ENCODE peak calls at places on chromosomes 16 and 17, in six cellular contexts. M is suprapubic skin, Z is body of pancreas, U is stomach, Y is uterus, P is A549. K is an unnamed sample.

GRCh38 chr17:80724723-80725388 is 180.2 kb downstream of the RPTOR start:
- DNase-seq in Z (no peak), Y (no peak), U (no peak), P (peak; percentile 31), M (no peak), K (peak; percentile 78)

GRCh38 chr17:49729074-49729473 is 21.3 kb upstream of the SLC35B1 start:
- DNase-seq in M (no peak), Y (no peak), U (no peak), Z (no peak), P (no peak), K (no peak)

GRCh38 chr16:79100456-79100855 is 500.1 kb downstream of the MAF start:
- DNase-seq in U (no peak), Z (no peak), Y (no peak), M (no peak), P (no peak), K (no peak)

GRCh38 chr17:33506889-33507650 is 214.0 kb upstream of the ASIC2 start:
- DNase-seq in U (no peak), Y (peak; percentile 55), P (no peak), M (no peak), Z (no peak), K (no peak)

GRCh38 chr17:42191209-42191608 is 3.1 kb downstream of the GHDC start:
- DNase-seq in M (no peak), Y (no peak), Z (no peak), P (no peak), U (no peak), K (no peak)

GRCh38 chr16:73232555-73233422 is 184.9 kb upstream of the ZFHX3 start:
- DNase-seq in Z (peak; percentile 61), M (no peak), P (peak; percentile 56), U (no peak), Y (peak; percentile 78), K (no peak)

GRCh38 chr16:85221810-85222150 is 109.5 kb upstream of the CIBAR2 start:
- DNase-seq in P (no peak), Z (no peak), Y (no peak), M (no peak), U (no peak), K (no peak)

GRCh38 chr16:86901483-86901882 is 323.1 kb downstream of the FOXL1 start:
- DNase-seq in Y (no peak), Z (peak; percentile 16), U (no peak), P (peak; percentile 28), M (no peak), K (peak; percentile 68)

GRCh38 chr16:24996731-24997130 is 18.4 kb downstream of the ARHGAP17 start:
- DNase-seq in Z (no peak), Y (no peak), U (no peak), P (no peak), M (no peak), K (no peak)

GRCh38 chr16:86391987-86392386 is 118.3 kb upstream of the FOXF1 start:
- DNase-seq in Y (no peak), M (no peak), P (no peak), Z (no peak), U (no peak), K (no peak)

GRCh38 chr16:4385789-4386451 is 14.3 kb downstream of the VASN start:
- DNase-seq in P (no peak), Z (no peak), M (peak; percentile 63), U (no peak), Y (no peak), K (no peak)
- TF ChIP-seq POLR2A in P (no peak), Z (no peak), M (no peak), U (no peak), Y (no peak), K (no peak)

GRCh38 chr16:81739503-81739902 is 39.6 kb upstream of the PLCG2 start:
- DNase-seq in P (no peak), M (no peak), Y (no peak), Z (no peak), U (no peak), K (no peak)

GRCh38 chr16:81737885-81738536 is 41.1 kb upstream of the PLCG2 start:
- DNase-seq in U (peak; percentile 92), M (peak; percentile 87), Z (peak; percentile 95), Y (peak; percentile 74), P (peak; percentile 87), K (peak; percentile 76)

GRCh38 chr16:81734632-81735434 is 44.3 kb upstream of the PLCG2 start:
- DNase-seq in M (no peak), Z (no peak), U (no peak), Y (no peak), P (no peak), K (no peak)

GRCh38 chr16:81740163-81740562 is 38.9 kb upstream of the PLCG2 start:
- DNase-seq in Y (no peak), M (no peak), U (no peak), Z (no peak), P (no peak), K (no peak)

GRCh38 chr16:81738831-81739496 is 40.1 kb upstream of the PLCG2 start:
- DNase-seq in Y (no peak), P (no peak), Z (no peak), M (no peak), U (peak; percentile 44), K (no peak)
- TF ChIP-seq POLR2A in Y (no peak), P (no peak), Z (no peak), M (no peak), U (no peak), K (no peak)

GRCh38 chr16:30382398-30383015 is at the start of gene SEPTIN1:
- DNase-seq in P (no peak), M (no peak), Z (no peak), U (no peak), Y (no peak), K (no peak)

GRCh38 chr16:30380072-30380471 is 2.3 kb downstream of the SEPTIN1 start:
- DNase-seq in U (no peak), P (no peak), Z (no peak), M (no peak), Y (no peak), K (no peak)

GRCh38 chr16:30379165-30379783 is 3.1 kb downstream of the SEPTIN1 start:
- DNase-seq in Z (no peak), U (no peak), M (no peak), Y (no peak), P (no peak), K (no peak)

GRCh38 chr16:30380801-30381208 is 1.6 kb downstream of the SEPTIN1 start:
- DNase-seq in M (no peak), Z (no peak), P (no peak), U (no peak), Y (no peak), K (no peak)

GRCh38 chr16:30381351-30382041 is 865 bp downstream of the SEPTIN1 start:
- DNase-seq in Z (no peak), Y (no peak), M (no peak), P (no peak), U (no peak), K (no peak)
- TF ChIP-seq POLR2A in Z (no peak), Y (no peak), M (no peak), P (no peak), U (no peak), K (no peak)

DNA sequence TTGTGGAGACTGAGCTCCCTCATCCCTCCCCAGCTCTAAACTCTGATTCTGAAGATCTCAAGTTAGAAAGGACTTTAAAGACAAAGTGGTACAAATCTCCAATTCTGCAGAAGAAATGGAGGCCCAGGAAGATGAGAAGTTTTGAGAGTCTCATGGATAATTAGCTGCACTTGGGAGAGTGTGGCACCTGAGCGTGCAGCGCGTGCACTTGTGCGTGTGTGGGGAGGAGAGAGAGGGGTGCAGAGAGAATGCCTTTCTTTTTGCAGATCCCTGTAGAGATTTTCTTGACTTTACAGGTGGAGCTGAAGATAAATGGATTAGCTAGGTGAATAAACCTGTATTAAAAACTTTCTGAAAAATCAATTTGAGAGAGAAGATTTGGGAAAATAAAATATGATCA is 14.8 kb upstream of the AKTIP start:
- DNase-seq in P (no peak), Y (no peak), Z (no peak), M (peak; percentile 8), U (no peak), K (no peak)
- TF ChIP-seq POLR2A in P (no peak), Y (no peak), Z (no peak), M (no peak), U (no peak), K (no peak)

DNA sequence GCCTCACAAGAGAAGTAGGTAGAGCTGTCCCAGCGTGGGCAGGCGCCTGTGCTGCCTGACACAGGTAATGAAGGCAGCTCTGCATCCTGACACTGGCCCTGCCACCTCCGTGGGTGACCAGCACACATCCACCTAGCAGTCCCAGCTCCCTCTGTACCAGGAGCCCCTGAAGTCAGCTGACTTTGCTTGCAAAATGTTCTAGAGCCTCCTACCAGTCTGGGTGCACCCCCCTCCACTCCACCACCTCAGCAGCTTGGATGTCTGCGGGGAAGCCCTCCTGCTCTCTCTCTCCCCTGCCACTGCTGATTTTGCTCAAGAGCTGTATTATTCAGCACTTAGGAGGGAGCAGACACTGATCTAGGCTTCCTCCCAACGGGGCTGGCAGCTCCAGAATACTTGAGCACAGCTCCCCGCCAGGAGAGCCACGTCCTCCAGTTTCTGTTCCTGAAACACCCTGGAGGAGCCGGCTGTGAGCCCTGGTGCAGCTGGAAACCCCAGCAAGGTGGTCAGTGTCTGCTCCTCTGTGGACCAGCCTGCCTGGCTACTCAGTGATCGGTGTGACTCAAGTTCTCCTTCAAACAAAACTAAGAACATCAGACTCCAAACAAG is 1.0 kb downstream of the RNF166 start:
- DNase-seq in M (no peak), U (no peak), Z (no peak), P (no peak), Y (no peak), K (no peak)
- TF ChIP-seq POLR2A in M (no peak), U (no peak), Z (peak; percentile 21), P (no peak), Y (no peak), K (no peak)

DNA sequence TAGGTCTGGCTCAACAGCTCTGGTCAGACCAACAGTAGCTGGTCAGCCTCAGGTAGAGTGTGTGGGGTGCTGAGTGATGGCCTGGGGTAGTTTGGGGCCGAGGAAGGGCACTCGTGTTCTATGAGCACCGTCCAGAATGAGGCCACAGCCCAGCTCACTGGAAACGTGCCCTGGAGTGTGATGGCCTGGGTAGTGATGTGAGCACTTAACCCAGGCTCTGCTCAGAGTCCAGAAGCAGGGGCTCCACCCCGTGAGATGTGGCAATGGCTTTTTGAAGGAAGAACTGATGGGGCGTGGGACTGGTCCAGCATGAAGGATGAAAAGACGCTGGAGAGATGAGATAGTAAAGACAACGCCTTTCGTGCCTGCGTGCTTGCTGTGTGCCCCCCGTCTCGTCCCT is 35.3 kb downstream of the NTN1 start:
- DNase-seq in P (no peak), Z (no peak), U (no peak), M (peak; percentile 89), Y (no peak), K (no peak)
- TF ChIP-seq POLR2A in P (no peak), Z (no peak), U (no peak), M (no peak), Y (no peak), K (no peak)

K was measured in H54.